ENCODE peak calls at places on chromosomes 2 and 18, in six cellular contexts. One of them, this sample, is unnamed.
A peak's percentile ranks its signal among the peaks of the same experiment; 100 is the strongest.

GRCh38 chr18:21117385-21118135 is 5.9 kb upstream of the ROCK1 start:
- DNase-seq in SK-N-SH: no peak
- DNase-seq in A549: no peak
- DNase-seq in GM12878: no peak
- DNase-seq in HepG2: no peak
- DNase-seq in K562: no peak
- DNase-seq in this sample: no peak

GRCh38 chr2:99066075-99066557 is 75.4 kb upstream of the C2orf15 start:
- DNase-seq in SK-N-SH: peak; percentile 26
- DNase-seq in A549: peak; percentile 60
- DNase-seq in GM12878: peak; percentile 47
- DNase-seq in HepG2: peak; percentile 63
- DNase-seq in K562: peak; percentile 6
- DNase-seq in this sample: no peak

GRCh38 chr2:239495175-239495574 is 94.4 kb upstream of the HDAC4 start:
- DNase-seq in SK-N-SH: no peak
- DNase-seq in A549: no peak
- DNase-seq in GM12878: no peak
- DNase-seq in HepG2: no peak
- DNase-seq in K562: no peak
- DNase-seq in this sample: no peak

GRCh38 chr2:58428553-58429284 is 187.6 kb upstream of the FANCL start:
- DNase-seq in SK-N-SH: peak; percentile 91
- DNase-seq in A549: peak; percentile 14
- DNase-seq in GM12878: no peak
- DNase-seq in HepG2: no peak
- DNase-seq in K562: no peak
- DNase-seq in this sample: peak; percentile 82

GRCh38 chr2:38202713-38203454 is 126.9 kb upstream of the CYP1B1 start:
- DNase-seq in SK-N-SH: no peak
- DNase-seq in A549: no peak
- DNase-seq in GM12878: no peak
- DNase-seq in HepG2: no peak
- DNase-seq in K562: no peak
- DNase-seq in this sample: no peak

GRCh38 chr2:241014764-241015163 is 16.3 kb downstream of the SNED1 start:
- DNase-seq in SK-N-SH: no peak
- DNase-seq in A549: no peak
- DNase-seq in GM12878: no peak
- DNase-seq in HepG2: no peak
- DNase-seq in K562: no peak
- DNase-seq in this sample: no peak

GRCh38 chr2:38315707-38316333 is 61.3 kb downstream of the ATL2 start:
- DNase-seq in SK-N-SH: peak; percentile 67
- DNase-seq in A549: peak; percentile 64
- DNase-seq in GM12878: peak; percentile 11
- DNase-seq in HepG2: peak; percentile 68
- DNase-seq in K562: peak; percentile 31
- DNase-seq in this sample: no peak

GRCh38 chr2:213723707-213724106 is 439.4 kb downstream of the SPAG16 start:
- DNase-seq in SK-N-SH: no peak
- DNase-seq in A549: no peak
- DNase-seq in GM12878: no peak
- DNase-seq in HepG2: no peak
- DNase-seq in K562: no peak
- DNase-seq in this sample: no peak

GRCh38 chr2:222311321-222311977 is 12.7 kb upstream of the PAX3 start:
- DNase-seq in SK-N-SH: no peak
- DNase-seq in A549: no peak
- DNase-seq in GM12878: no peak
- DNase-seq in HepG2: no peak
- DNase-seq in K562: no peak
- DNase-seq in this sample: no peak

DNA sequence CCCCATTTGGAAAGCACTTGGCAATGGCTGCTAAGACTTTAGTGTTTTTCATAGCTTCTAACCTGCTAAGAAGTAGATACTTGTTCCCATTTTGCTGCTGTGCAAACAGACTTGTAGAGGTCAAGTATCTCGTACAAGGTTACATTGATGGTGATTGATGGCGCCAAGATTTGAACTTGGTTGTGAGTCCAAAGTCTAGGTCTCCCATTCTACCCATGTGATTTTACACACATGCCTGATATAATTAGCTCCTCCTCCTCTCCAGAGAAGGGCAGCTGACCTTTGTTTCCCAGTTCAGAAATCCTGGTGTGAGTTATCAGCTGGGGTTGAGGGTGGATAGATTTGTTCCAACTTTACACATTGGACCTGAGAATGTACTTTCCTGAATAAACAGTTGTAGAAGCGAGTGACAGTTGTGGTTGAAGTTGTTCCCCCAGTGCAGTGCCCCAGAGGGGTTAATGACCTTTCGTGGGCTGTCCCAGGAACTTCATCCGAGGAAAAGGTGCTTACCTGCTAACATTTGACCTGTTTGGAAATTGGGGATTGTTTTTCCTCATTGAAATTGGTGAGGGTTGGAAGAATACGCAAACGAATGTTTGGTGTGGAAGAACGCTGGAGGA is 10.4 kb downstream of the TCF7L1 start:
- DNase-seq in SK-N-SH: no peak
- DNase-seq in A549: no peak
- DNase-seq in GM12878: no peak
- DNase-seq in HepG2: peak; percentile 74
- DNase-seq in K562: no peak
- DNase-seq in this sample: no peak
- TF ChIP-seq CHD2 in SK-N-SH: no peak
- TF ChIP-seq CHD2 in A549: no peak
- TF ChIP-seq CHD2 in GM12878: no peak
- TF ChIP-seq CHD2 in HepG2: no peak
- TF ChIP-seq CHD2 in K562: no peak
- TF ChIP-seq CHD2 in this sample: no peak

DNA sequence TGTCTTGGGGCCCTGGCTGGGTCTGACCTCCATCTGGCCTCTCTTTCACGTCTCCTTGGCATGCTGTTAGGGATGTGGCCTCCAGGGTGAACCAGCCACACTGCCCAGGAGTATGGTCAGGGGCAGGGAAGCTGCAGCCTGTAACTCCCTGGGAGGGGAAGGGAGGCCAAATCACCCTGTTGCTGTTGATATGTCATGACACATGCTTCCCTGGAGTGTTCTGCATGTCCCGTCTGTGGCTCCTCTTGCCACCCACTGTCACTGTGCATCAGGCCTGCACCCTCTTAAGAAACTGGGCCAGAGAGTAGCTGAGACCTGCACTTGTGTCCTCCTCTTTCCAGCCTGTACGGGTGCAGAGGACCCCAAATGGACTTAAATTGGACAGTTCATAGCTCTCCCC is 221.3 kb downstream of the FHOD3 start:
- DNase-seq in SK-N-SH: no peak
- DNase-seq in A549: no peak
- DNase-seq in GM12878: no peak
- DNase-seq in HepG2: no peak
- DNase-seq in K562: no peak
- DNase-seq in this sample: no peak
- TF ChIP-seq CHD2 in SK-N-SH: no peak
- TF ChIP-seq CHD2 in A549: no peak
- TF ChIP-seq CHD2 in GM12878: no peak
- TF ChIP-seq CHD2 in HepG2: no peak
- TF ChIP-seq CHD2 in K562: no peak
- TF ChIP-seq CHD2 in this sample: no peak

DNA sequence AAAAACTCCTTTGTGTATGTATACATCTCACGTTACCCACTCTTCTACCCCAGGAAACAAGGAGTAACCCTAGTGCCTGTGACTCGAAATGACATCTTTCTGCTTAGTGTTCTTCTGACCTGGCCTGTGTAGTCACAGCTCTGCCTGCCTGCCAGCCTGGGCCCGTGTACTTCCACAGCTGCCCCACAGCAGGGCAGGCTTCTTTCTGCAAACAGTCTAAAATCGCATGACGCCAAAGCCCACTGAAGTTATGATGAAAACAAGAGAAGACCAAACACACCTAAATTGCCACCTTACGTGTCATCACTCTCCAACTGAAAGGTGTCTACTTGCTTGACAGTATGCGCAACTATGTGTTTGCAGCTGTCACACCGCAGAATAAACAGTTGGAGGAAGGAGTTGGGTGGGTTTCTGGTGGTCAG is 1.5 kb downstream of the GAREM1 start:
- DNase-seq in SK-N-SH: peak; percentile 66
- DNase-seq in A549: peak; percentile 42
- DNase-seq in GM12878: no peak
- DNase-seq in HepG2: peak; percentile 41
- DNase-seq in K562: no peak
- DNase-seq in this sample: no peak
- TF ChIP-seq CHD2 in SK-N-SH: no peak
- TF ChIP-seq CHD2 in A549: no peak
- TF ChIP-seq CHD2 in GM12878: no peak
- TF ChIP-seq CHD2 in HepG2: no peak
- TF ChIP-seq CHD2 in K562: no peak
- TF ChIP-seq CHD2 in this sample: no peak

DNA sequence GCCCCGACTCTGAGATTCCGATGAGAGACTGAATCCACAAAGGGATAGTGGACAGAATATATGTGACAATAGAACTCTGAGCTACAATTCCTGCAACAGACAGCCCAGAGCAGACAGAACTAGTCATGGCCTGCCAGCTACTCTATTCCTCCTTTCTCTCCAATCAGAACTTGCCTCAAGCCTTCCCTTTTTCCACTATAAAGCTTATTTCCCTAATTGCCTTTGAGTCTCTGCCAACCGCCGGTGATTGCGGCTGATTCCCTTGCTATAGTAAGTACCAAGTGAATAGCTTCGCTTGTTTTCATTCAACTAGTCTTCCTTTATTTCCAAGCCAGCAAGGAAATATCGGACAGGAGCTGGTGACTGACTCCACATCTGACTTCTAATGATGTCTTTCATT is 96.8 kb downstream of the DSC3 start:
- DNase-seq in SK-N-SH: no peak
- DNase-seq in A549: no peak
- DNase-seq in GM12878: no peak
- DNase-seq in HepG2: no peak
- DNase-seq in K562: no peak
- DNase-seq in this sample: no peak
- TF ChIP-seq CHD2 in SK-N-SH: no peak
- TF ChIP-seq CHD2 in A549: no peak
- TF ChIP-seq CHD2 in GM12878: no peak
- TF ChIP-seq CHD2 in HepG2: no peak
- TF ChIP-seq CHD2 in K562: no peak
- TF ChIP-seq CHD2 in this sample: no peak